ENCODE peak calls at places on chromosomes 11 and 22, in nine cellular contexts. N is prostate gland; J is fibroblast of lung; B is effector memory CD4-positive, alpha-beta T cell; T is heart right ventricle; F is pancreas; W is transverse colon; G is tibial artery; M is spleen. Q is an unnamed sample.

GRCh38 chr22:30607939-30608338 is 965 bp downstream of the TCN2 start:
- DNase-seq in N (no peak), J (no peak), B (no peak), T (no peak), F (no peak), W (no peak), G (no peak), M (no peak), Q (no peak)

GRCh38 chr11:97964332-97965004 is 1056.3 kb upstream of the CNTN5 start:
- DNase-seq in N (no peak), J (no peak), B (no peak), T (no peak), F (no peak), W (no peak), G (no peak), M (no peak), Q (no peak)

GRCh38 chr11:9771126-9771624 is 107.3 kb downstream of the SWAP70 start:
- DNase-seq in N (no peak), J (no peak), B (no peak), T (no peak), F (no peak), W (no peak), G (no peak), M (no peak), Q (no peak)

GRCh38 chr11:72395993-72396392 is 38.3 kb downstream of the CLPB start:
- DNase-seq in N (no peak), J (no peak), B (no peak), T (no peak), F (no peak), W (no peak), G (no peak), M (no peak), Q (no peak)

GRCh38 chr22:40256501-40256900 is 78.8 kb downstream of the TNRC6B start:
- DNase-seq in N (no peak), J (peak; percentile 15), B (no peak), T (no peak), F (no peak), W (no peak), G (no peak), M (no peak), Q (no peak)

GRCh38 chr22:39090426-39091064 is 6.5 kb upstream of the APOBEC3H start:
- DNase-seq in N (no peak), J (no peak), B (peak; percentile 82), T (no peak), F (no peak), W (peak; percentile 60), G (no peak), M (peak; percentile 94), Q (peak; percentile 28)

GRCh38 chr11:43818220-43818619 is 62.4 kb upstream of the ALKBH3 start:
- DNase-seq in N (no peak), J (no peak), B (no peak), T (no peak), F (no peak), W (no peak), G (no peak), M (no peak), Q (no peak)

GRCh38 chr11:130202009-130202817 is 42.6 kb downstream of the ST14 start:
- DNase-seq in N (no peak), J (no peak), B (no peak), T (no peak), F (no peak), W (no peak), G (no peak), M (peak; percentile 59), Q (no peak)

GRCh38 chr22:19974233-19974861 is 32.7 kb upstream of the TXNRD2 start:
- DNase-seq in N (no peak), J (peak; percentile 32), B (no peak), T (no peak), F (no peak), W (peak; percentile 52), G (peak; percentile 45), M (no peak), Q (no peak)

GRCh38 chr11:44709281-44709562 is 17.5 kb upstream of the TSPAN18 start:
- DNase-seq in N (no peak), J (no peak), B (no peak), T (no peak), F (no peak), W (no peak), G (no peak), M (peak; percentile 62), Q (no peak)

GRCh38 chr22:22357024-22357868 is 112.7 kb downstream of the VPREB1 start:
- DNase-seq in N (peak; percentile 36), J (peak; percentile 60), B (peak; percentile 47), T (peak; percentile 57), F (peak; percentile 78), W (peak; percentile 89), G (peak; percentile 67), M (peak; percentile 92), Q (no peak)

GRCh38 chr22:48433647-48434046 is 1394.0 kb downstream of the BRD1 start:
- DNase-seq in N (no peak), J (no peak), B (no peak), T (no peak), F (no peak), W (no peak), G (peak; percentile 4), M (peak; percentile 48), Q (no peak)

GRCh38 chr11:19279455-19279854 is 38.7 kb upstream of the E2F8 start:
- DNase-seq in N (no peak), J (no peak), B (no peak), T (no peak), F (no peak), W (no peak), G (no peak), M (no peak), Q (no peak)

GRCh38 chr11:72072348-72072747 is 8.0 kb downstream of the NUMA1 start:
- DNase-seq in N (peak; percentile 43), J (peak; percentile 71), B (no peak), T (no peak), F (no peak), W (no peak), G (no peak), M (no peak), Q (no peak)

GRCh38 chr11:73258104-73258684 is 13.9 kb upstream of the P2RY6 start:
- DNase-seq in N (no peak), J (no peak), B (no peak), T (no peak), F (no peak), W (no peak), G (no peak), M (no peak), Q (peak; percentile 61)

GRCh38 chr22:19886605-19887250 is 32.1 kb upstream of the GNB1L start:
- DNase-seq in N (no peak), J (peak; percentile 59), B (no peak), T (no peak), F (no peak), W (no peak), G (no peak), M (peak; percentile 91), Q (no peak)

GRCh38 chr22:24392218-24392931 is 35.0 kb upstream of the ADORA2A start:
- DNase-seq in N (no peak), J (no peak), B (no peak), T (no peak), F (no peak), W (no peak), G (no peak), M (no peak), Q (no peak)
- H3K4me3 ChIP-seq in N (no peak overlapping the region), J (no peak overlapping the region), B (no peak overlapping the region), T (no peak overlapping the region), F (no peak overlapping the region), W (no peak overlapping the region), G (no peak overlapping the region), M (no peak overlapping the region), Q (no peak overlapping the region)

GRCh38 chr11:46249103-46249942 is 28.1 kb upstream of the CREB3L1 start:
- DNase-seq in N (no peak), J (peak; percentile 65), B (no peak), T (no peak), F (no peak), W (no peak), G (no peak), M (no peak), Q (no peak)
- H3K27ac ChIP-seq in N (no peak overlapping the region), J (peak overlapping the region; percentile 91), B (no peak overlapping the region), T (no peak overlapping the region), F (no peak overlapping the region), W (peak overlapping the region; percentile 36), G (no peak overlapping the region), M (no peak overlapping the region), Q (no peak overlapping the region)

DNA sequence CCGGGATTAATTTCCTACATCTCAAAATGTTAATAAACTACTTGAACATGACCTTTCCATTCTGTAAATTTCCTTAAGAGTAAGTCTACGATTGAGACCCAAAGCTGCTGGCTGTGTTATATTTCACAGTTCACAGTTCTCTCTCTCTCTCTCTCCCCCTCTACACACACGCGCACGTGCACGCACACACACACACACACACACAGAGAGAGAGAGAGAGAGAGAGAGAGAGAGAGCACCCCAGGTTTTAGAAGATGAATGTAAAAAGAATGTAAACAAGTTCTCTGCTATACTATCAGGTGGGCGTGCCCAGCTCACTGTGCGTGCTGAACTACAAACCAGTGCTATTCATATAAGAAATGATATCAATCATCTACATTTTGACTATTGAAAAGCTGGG is 3.3 kb downstream of the BDNF start:
- DNase-seq in N (no peak), J (peak; percentile 31), B (no peak), T (no peak), F (no peak), W (no peak), G (no peak), M (no peak), Q (no peak)
- H3K4me3 ChIP-seq in N (no peak overlapping the region), J (peak overlapping the region; percentile 3), B (no peak overlapping the region), T (no peak overlapping the region), F (no peak overlapping the region), W (no peak overlapping the region), G (no peak overlapping the region), M (no peak overlapping the region), Q (no peak overlapping the region)

GRCh38 chr22:49954991-49955580 is 5.5 kb upstream of the PIM3 start:
- DNase-seq in N (no peak), J (no peak), B (no peak), T (peak; percentile 30), F (peak; percentile 64), W (no peak), G (no peak), M (peak; percentile 75), Q (no peak)

GRCh38 chr22:49953027-49953679 is 7.4 kb upstream of the PIM3 start:
- DNase-seq in N (no peak), J (no peak), B (no peak), T (peak; percentile 42), F (peak; percentile 93), W (no peak), G (no peak), M (no peak), Q (no peak)

GRCh38 chr22:49953680-49954344 is 6.8 kb upstream of the PIM3 start:
- DNase-seq in N (no peak), J (no peak), B (no peak), T (peak; percentile 25), F (peak; percentile 43), W (no peak), G (no peak), M (no peak), Q (no peak)

GRCh38 chr22:49955581-49956417 is 4.8 kb upstream of the PIM3 start:
- DNase-seq in N (no peak), J (no peak), B (no peak), T (peak; percentile 13), F (peak; percentile 26), W (peak; percentile 6), G (no peak), M (peak; percentile 75), Q (no peak)

DNA sequence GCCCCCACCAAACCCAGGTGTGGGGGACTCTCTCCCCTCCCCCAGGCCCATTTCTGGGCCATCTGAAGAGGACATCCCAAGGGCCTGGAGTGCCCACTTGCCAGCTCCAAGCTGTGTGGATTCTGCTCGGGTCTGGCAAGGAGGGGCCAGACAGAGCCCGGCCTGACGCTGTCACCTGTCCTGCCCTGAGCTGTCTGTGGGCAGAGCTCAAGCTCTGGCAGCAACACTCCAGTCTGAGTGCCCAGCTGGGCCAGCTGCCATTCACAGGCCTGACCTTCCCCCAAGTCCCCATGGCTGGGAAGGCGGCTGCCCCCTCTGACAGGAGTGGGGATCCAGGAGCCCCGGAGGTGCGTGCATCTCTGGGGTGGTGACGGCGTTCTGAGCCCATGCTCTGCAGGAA is 6.2 kb upstream of the PIM3 start:
- DNase-seq in N (no peak), J (no peak), B (no peak), T (peak; percentile 73), F (peak; percentile 76), W (no peak), G (no peak), M (peak; percentile 76), Q (no peak)
- H3K27ac ChIP-seq in N (peak overlapping the region; percentile 96), J (no peak overlapping the region), B (no peak overlapping the region), T (peak overlapping the region; percentile 93), F (peak overlapping the region; percentile 98), W (no peak overlapping the region), G (peak overlapping the region; percentile 19), M (no peak overlapping the region), Q (peak overlapping the region; percentile 36)

Q was measured in ascending aorta.